ENCODE peak calls at places on chromosome 3, in four cellular contexts. K is mammary epithelial cell, O is A549, X is PC-3. Z is an unnamed sample. For H3K9me3 and H3K4me1, the result is how much of the 10 kb centered on the place peaks cover.

GRCh38 chr3:148023994-148024393 is 614.8 kb downstream of the ZIC1 start:
- DNase-seq in X (peak), K (no peak), O (no peak), Z (no peak)

GRCh38 chr3:187974857-187975257 is 179.1 kb upstream of the LPP start:
- DNase-seq in O (no peak), K (no peak), X (no peak), Z (no peak)

GRCh38 chr3:115062412-115062956 is 84.6 kb downstream of the ZBTB20 start:
- DNase-seq in X (peak), O (no peak), K (peak), Z (no peak)

GRCh38 chr3:25910997-25911396 is 121.1 kb downstream of the OXSM start:
- DNase-seq in O (peak), K (no peak), X (peak), Z (peak)

GRCh38 chr3:41502461-41502860 is 303.2 kb downstream of the CTNNB1 start:
- DNase-seq in K (no peak), O (no peak), X (no peak), Z (no peak)

GRCh38 chr3:9833078-9833477 is 10.7 kb downstream of the RPUSD3 start:
- DNase-seq in K (no peak), X (no peak), O (no peak), Z (no peak)

GRCh38 chr3:118628704-118629341 is 405.8 kb downstream of the IGSF11 start:
- DNase-seq in K (peak), O (peak), X (peak), Z (peak)

GRCh38 chr3:107498646-107499045 is 24.1 kb upstream of the BBX start:
- DNase-seq in X (no peak), O (no peak), K (no peak), Z (no peak)

GRCh38 chr3:87488725-87489124 is 212.3 kb upstream of the POU1F1 start:
- DNase-seq in K (no peak), X (no peak), O (no peak), Z (no peak)

GRCh38 chr3:29143151-29143550 is 137.7 kb upstream of the RBMS3 start:
- DNase-seq in O (no peak), K (no peak), X (no peak), Z (no peak)
- TF ChIP-seq CTCF in O (no peak), K (no peak), X (no peak), Z (no peak)

DNA sequence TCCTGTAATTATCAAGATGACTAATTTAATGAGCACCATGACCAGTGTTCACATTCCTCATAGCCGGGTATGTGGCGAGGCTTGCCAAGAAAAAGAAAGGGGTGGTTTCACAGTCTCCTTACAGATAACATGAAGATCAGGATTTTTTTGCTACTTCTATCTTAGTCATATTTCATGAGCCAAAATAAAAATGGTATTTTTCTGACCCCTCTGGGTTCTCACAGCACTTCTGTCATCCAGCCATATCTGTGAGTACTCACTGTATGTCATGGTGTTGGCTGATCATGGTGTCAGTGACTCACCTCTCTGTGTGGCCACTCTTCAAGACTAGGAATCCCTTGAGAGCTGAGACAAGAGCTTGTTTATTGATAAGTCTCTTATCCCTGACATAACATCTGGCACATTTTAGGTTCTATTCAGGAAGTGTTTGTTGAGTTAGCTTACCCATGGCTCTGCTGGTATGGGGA is 130.5 kb upstream of the LMCD1 start:
- DNase-seq in X (peak), O (no peak), K (peak), Z (no peak)
- H3K9me3 ChIP-seq in X (under half), O (under half), K (under half), Z (under half)

DNA sequence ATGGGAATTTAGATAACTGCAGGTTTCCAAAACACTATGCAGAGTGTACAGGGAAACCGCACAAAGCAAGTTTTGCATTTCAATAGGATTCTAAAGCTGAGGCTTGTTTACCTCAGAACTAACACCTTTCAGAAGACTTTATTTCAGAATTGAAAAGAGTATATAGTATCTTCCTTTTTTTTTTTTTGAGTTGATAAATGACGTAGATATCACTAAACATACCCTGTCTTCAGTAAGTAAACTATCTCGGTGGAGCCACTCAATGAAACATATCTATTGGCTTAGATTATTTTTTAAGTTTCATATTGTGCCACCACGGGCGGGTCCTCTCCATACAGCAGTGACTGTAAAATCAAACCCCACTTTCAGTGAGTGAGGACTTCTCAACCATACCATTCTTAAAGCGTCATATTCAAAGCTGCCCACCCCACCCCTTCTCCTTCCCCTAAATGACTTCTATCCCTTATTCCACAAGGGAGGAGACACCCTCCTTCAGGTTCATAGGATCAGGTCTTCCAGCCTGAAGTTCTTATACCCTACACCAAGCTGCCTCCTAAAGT is 2.0 kb upstream of the TBL1XR1 start:
- DNase-seq in K (no peak), X (no peak), O (no peak), Z (no peak)
- H3K4me1 ChIP-seq in K (under half), X (under half), O (under half), Z (under half)

DNA sequence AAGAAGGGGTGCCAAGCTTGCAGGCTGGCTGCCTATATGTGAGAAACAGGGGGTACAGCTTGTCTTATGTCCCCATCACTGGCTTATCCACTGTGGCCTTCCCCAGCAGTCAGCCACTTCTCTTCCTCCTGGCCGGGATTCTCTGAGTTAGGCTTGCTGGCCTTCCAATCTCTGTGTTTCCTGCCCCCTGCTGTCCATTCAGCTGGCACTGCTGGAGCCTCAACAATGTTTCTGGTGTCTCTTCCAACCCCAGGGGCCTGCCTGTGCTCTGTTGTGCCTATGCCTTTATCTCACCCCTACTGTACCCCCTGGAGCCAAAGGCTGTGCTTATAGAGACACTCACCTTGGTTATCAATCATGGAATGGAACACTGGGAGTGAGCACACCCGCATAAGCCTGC is 36.5 kb downstream of the ANAPC13 start:
- DNase-seq in K (peak), O (peak), X (peak), Z (peak)
- TF ChIP-seq CTCF in K (peak), O (peak), X (peak), Z (peak)

GRCh38 chr3:190018460-190018859 is 102.2 kb downstream of the P3H2 start:
- DNase-seq in O (no peak), K (no peak), X (no peak), Z (no peak)

GRCh38 chr3:190016966-190017365 is 103.7 kb downstream of the P3H2 start:
- DNase-seq in O (no peak), K (no peak), X (no peak), Z (no peak)

GRCh38 chr3:190019020-190019419 is 101.7 kb downstream of the P3H2 start:
- DNase-seq in O (no peak), X (no peak), K (no peak), Z (no peak)

GRCh38 chr3:190017575-190018288 is 103.0 kb downstream of the P3H2 start:
- DNase-seq in O (peak), K (peak), X (peak), Z (peak)

GRCh38 chr3:190019840-190020239 is 100.9 kb downstream of the P3H2 start:
- DNase-seq in O (no peak), K (no peak), X (peak), Z (no peak)
- H3K9me3 ChIP-seq in O (under half), K (under half), X (under half), Z (under half)

DNA sequence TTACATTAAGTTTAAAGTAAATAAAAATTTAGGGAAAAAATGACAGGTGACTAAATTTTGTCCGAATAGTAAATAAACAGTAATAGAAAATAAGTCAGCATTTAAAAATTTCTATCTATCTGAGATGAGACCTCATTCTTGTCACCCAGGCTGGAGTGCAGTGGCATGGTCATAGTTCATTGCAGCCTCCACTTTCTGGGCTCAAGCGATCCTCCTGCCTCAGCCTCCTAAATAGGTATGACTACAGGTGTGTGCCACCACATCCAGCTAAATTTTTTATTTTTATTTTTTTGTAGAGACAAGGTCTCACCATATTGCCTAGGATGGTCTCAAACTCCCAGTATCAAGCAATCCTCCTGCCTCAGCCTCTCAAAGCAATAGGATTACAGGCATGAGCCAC is 7.8 kb downstream of the KPNA4 start:
- DNase-seq in O (no peak), X (no peak), K (no peak), Z (no peak)
- H3K4me1 ChIP-seq in O (under half), X (under half), K (under half), Z (under half)

GRCh38 chr3:139113231-139113749 is 68.6 kb upstream of the PRR23C start:
- DNase-seq in X (peak), O (no peak), K (no peak), Z (no peak)

GRCh38 chr3:139112230-139112558 is 67.5 kb upstream of the PRR23C start:
- DNase-seq in X (no peak), O (no peak), K (no peak), Z (no peak)

GRCh38 chr3:139117136-139117675 is 72.5 kb upstream of the PRR23C start:
- DNase-seq in O (peak), X (peak), K (peak), Z (no peak)

GRCh38 chr3:139111392-139112229 is 66.9 kb upstream of the PRR23C start:
- DNase-seq in O (peak), X (peak), K (peak), Z (peak)

GRCh38 chr3:139113766-139114165 is 69.1 kb upstream of the PRR23C start:
- DNase-seq in O (no peak), X (no peak), K (no peak), Z (no peak)
- TF ChIP-seq CTCF in O (no peak), X (no peak), K (no peak), Z (no peak)

GRCh38 chr3:43015572-43016512 is 36.7 kb downstream of the GASK1A start:
- DNase-seq in X (no peak), K (no peak), O (no peak), Z (no peak)

GRCh38 chr3:43016513-43016865 is 37.4 kb downstream of the GASK1A start:
- DNase-seq in X (no peak), K (no peak), O (no peak), Z (no peak)

GRCh38 chr3:43014990-43015389 is 35.9 kb downstream of the GASK1A start:
- DNase-seq in X (no peak), O (no peak), K (no peak), Z (no peak)

GRCh38 chr3:43017593-43018195 is 38.6 kb downstream of the GASK1A start:
- DNase-seq in X (no peak), K (no peak), O (no peak), Z (no peak)

GRCh38 chr3:43017038-43017437 is 37.9 kb downstream of the GASK1A start:
- DNase-seq in O (no peak), X (no peak), K (no peak), Z (no peak)
- H3K9me3 ChIP-seq in O (under half), X (under half), K (under half), Z (under half)

Z was measured in body of pancreas.